ENCODE peak calls at places on chromosome 10, in seven cellular contexts. R is suprapubic skin, U is A549, N is prostate gland, E is right lobe of liver, S is Peyer's patch, J is IMR-90. I is an unnamed sample.

GRCh38 chr10:45408421-45409319 is 34.7 kb downstream of the ALOX5 start:
- DNase-seq in R (no peak), S (no peak), U (no peak), N (no peak), E (no peak), J (no peak), I (no peak)

GRCh38 chr10:133373104-133373624 is at the start of gene ECHS1:
- DNase-seq in E (peak), R (peak), J (peak), S (peak), U (peak), N (peak), I (peak)

GRCh38 chr10:111600772-111601171 is 523.9 kb downstream of the ADRA2A start:
- DNase-seq in U (no peak), R (no peak), E (no peak), J (no peak), S (no peak), N (no peak), I (no peak)

GRCh38 chr10:74382643-74383042 is 231.6 kb downstream of the ADK start:
- DNase-seq in S (no peak), U (no peak), J (no peak), R (no peak), N (no peak), E (no peak), I (no peak)

GRCh38 chr10:60967854-60968484 is 24.0 kb upstream of the RHOBTB1 start:
- DNase-seq in N (no peak), J (no peak), S (no peak), U (no peak), E (no peak), R (no peak), I (no peak)

GRCh38 chr10:20254078-20254477 is 437.8 kb downstream of the PLXDC2 start:
- DNase-seq in U (no peak), R (no peak), N (no peak), J (peak), E (no peak), S (no peak), I (no peak)

GRCh38 chr10:99431190-99431549 is 746 bp upstream of the GOT1 start:
- DNase-seq in N (peak), J (peak), U (peak), R (peak), E (peak), S (peak), I (peak)

GRCh38 chr10:116796910-116797513 is 52.3 kb upstream of the ENO4 start:
- DNase-seq in N (peak), R (no peak), J (peak), S (peak), U (peak), E (peak), I (peak)

GRCh38 chr10:83862723-83863122 is 276.6 kb upstream of the GHITM start:
- DNase-seq in U (no peak), N (no peak), S (no peak), E (no peak), J (no peak), R (no peak), I (no peak)

GRCh38 chr10:110265573-110266193 is 39.0 kb downstream of the SMNDC1 start:
- DNase-seq in U (no peak), R (no peak), J (no peak), S (no peak), E (no peak), N (no peak), I (no peak)

GRCh38 chr10:84329094-84329611 is 764 bp downstream of the CCSER2 start:
- DNase-seq in J (peak), R (no peak), U (peak), N (no peak), S (no peak), E (no peak), I (no peak)

GRCh38 chr10:1550291-1550595 is 187.1 kb downstream of the ADARB2 start:
- DNase-seq in U (no peak), J (no peak), S (no peak), N (no peak), R (no peak), E (no peak), I (no peak)

GRCh38 chr10:128221787-128222186 is 95.6 kb upstream of the MKI67 start:
- DNase-seq in N (no peak), E (no peak), R (no peak), J (no peak), S (no peak), U (no peak), I (no peak)

GRCh38 chr10:101569838-101570763 is 18.0 kb downstream of the POLL start:
- DNase-seq in J (peak), N (peak), R (no peak), E (peak), U (peak), S (peak), I (peak)

GRCh38 chr10:96960872-96961271 is 128.8 kb downstream of the LCOR start:
- DNase-seq in N (no peak), U (no peak), J (peak), E (no peak), S (no peak), R (no peak), I (no peak)

GRCh38 chr10:57628592-57629284 is 639.0 kb downstream of the IPMK start:
- DNase-seq in E (no peak), J (no peak), U (no peak), R (no peak), N (no peak), S (no peak), I (no peak)

GRCh38 chr10:124722812-124723783 is 21.1 kb downstream of the FAM53B start:
- DNase-seq in R (no peak), U (no peak), J (no peak), E (peak), N (no peak), S (peak), I (no peak)
- TF ChIP-seq POLR2A in R (no peak), U (no peak), J (no peak), E (peak), N (no peak), S (no peak), I (no peak)

GRCh38 chr10:113202011-113202410 is 252.0 kb downstream of the TCF7L2 start:
- DNase-seq in J (no peak), E (no peak), N (no peak), S (no peak), R (no peak), U (no peak), I (no peak)
- TF ChIP-seq CTCF in J (no peak), E (no peak), N (no peak), S (no peak), R (no peak), U (no peak), I (no peak)

GRCh38 chr10:123480845-123481244 is 185.3 kb upstream of the GPR26 start:
- DNase-seq in U (no peak), J (no peak), E (no peak), R (no peak), N (no peak), S (no peak), I (no peak)
- TF ChIP-seq POLR2A in U (no peak), J (no peak), E (no peak), R (no peak), N (no peak), S (no peak), I (no peak)

DNA sequence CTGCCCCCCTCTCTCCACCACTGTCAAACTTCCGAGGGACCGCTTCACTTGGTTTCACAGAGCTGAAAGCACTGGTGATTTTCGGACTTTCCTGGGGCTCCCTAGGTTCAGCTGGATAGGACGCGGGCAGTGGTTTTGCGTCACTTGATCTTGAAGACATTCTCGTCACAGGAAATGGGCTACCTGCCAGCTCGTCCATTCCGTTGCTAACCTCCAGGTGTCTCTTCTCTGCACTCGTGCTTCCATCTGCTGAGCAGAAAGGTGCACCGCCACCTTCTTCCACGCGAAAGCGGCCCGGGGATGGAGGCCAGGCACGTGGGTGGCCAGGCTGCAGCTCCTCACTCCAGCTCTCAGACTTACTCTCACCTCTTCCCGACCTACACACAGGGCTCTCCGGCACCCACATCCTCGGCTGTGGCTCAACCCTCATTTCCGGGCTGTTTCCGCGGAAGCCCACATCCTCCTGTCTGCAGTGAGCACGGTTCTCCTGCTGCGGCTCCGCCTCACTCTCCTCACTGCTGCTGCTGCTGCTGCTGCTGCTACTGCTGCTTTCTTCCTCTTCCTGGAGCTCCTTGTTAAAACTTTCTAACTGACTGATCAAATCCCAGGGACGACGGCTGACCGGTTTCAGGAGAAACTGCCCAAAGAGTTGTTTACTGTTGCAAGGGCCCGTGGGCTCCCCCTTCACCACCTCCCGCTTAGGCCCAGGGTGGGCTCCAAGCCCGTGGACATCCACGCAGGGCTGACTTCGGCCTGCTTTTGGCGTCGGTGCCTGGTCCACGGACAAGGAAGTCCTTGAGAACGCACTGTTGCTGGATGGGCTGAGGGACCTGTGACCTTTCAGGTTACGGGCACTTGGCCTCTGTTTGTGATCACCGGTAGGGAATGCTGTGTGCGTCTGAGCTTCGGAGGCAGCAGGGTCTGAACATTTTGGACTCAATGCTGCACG is 32.1 kb downstream of the JCAD start:
- DNase-seq in U (no peak), N (no peak), J (no peak), E (peak), R (no peak), S (peak), I (peak)
- TF ChIP-seq CTCF in U (no peak), N (no peak), J (peak), E (no peak), R (no peak), S (no peak), I (no peak)

DNA sequence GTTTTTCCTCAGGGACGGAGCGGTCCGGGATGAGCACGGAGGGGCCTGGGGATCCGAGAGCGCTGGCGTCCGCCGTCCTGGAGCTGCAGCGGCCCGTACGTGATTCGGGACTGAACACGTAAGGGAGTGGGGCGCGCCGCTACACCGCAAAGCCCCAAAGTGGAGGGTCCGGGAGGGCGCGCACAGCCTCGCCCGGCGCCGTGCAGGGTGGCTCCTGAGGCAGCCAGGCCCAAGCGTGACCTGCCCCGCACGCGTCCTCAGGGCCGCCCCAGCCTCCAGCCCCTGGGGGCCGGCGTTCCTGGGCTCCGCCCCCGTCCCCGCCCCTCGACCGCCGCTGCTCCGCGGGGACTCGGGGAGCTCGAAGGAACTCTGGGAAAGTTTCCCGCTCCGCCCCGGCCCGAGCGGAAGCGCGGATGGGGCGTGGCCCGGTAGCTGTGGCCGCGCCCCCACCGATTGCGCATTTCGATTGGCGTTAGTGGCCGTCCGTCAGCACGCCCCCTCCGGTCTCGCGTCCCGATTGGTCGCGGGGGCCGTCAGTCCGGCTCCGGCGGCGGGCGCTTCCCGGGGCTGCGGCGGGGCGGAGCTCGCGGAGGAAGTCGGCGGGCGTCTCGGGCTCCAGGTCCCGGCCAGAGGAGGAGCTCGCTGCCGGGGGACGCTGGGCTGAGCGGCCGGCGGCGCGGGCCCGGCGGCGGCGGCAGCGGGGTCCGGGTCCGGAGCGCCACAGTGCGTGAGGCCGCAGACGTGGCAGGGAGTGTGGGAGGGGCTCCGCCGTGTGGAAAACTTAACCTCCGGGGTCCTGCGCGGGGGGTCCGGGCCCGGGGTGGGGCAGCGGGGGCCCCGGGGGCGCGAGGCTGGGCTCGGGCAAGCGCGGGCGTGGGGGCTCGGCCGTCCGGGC is at the start of the genes ANKRD16 and FBH1:
- DNase-seq in E (peak), U (peak), R (peak), S (peak), N (peak), J (peak), I (peak)
- TF ChIP-seq POLR2A in E (peak), U (peak), R (no peak), S (peak), N (peak), J (peak), I (no peak)

DNA sequence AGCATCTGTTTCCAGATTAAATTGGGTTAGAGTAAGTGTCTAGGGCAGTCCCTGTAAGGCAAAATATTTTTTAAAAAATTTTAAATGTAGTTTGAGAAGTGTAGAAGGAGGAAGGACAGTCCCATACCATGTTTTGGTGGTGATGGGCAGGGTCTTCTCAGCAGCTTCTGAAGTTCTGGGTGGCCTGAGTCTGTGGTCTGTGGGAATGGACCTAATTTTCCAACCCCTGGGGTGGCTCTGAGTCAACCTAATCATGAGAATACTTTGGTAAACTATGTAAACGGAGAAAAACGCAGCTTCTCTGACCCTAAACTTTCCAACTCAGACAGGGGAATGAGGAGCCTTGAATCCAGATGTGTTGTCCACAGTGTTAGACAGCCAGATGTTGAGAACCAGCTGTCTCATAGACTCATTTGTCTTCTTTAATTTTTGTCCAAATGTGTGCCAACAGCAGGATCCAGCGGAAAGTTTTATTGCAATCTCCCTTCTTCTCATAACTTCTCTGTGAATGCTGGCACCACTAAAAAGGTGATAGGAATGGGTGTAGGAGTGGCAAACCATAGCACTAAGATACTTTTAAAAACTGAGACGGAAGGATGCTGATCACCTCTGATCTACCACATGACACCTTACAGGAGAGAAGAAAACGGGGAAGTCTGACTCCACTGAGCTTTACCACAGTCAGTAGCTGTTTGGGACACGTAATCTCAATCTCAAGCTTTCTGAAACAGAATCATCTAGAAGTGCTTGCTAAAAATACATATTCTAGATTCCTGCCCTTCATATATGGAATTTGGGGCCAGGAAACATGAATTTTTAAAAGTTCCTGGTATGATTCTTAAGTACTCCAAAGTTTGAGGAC is 90.6 kb upstream of the PHYHIPL start:
- DNase-seq in J (no peak), E (no peak), R (no peak), U (no peak), N (no peak), S (no peak), I (no peak)
- TF ChIP-seq CTCF in J (no peak), E (no peak), R (no peak), U (no peak), N (no peak), S (no peak), I (no peak)

GRCh38 chr10:102611514-102612095 is 32.7 kb upstream of the TRIM8 start:
- DNase-seq in U (no peak), E (peak), N (no peak), S (no peak), R (no peak), J (peak), I (peak)
- TF ChIP-seq POLR2A in U (no peak), E (no peak), N (no peak), S (no peak), R (no peak), J (no peak), I (no peak)

GRCh38 chr10:98312349-98312748 is 44.4 kb upstream of the LOXL4 start:
- DNase-seq in S (no peak), E (no peak), J (peak), U (no peak), R (no peak), N (no peak), I (no peak)

GRCh38 chr10:98313598-98313997 is 45.6 kb upstream of the LOXL4 start:
- DNase-seq in E (no peak), J (no peak), U (no peak), R (no peak), S (no peak), N (no peak), I (no peak)

GRCh38 chr10:98314577-98315284 is 46.7 kb upstream of the LOXL4 start:
- DNase-seq in R (no peak), E (no peak), N (peak), U (no peak), J (no peak), S (no peak), I (peak)

GRCh38 chr10:98310721-98311120 is 42.7 kb upstream of the LOXL4 start:
- DNase-seq in E (no peak), J (no peak), S (no peak), R (no peak), N (no peak), U (no peak), I (no peak)

DNA sequence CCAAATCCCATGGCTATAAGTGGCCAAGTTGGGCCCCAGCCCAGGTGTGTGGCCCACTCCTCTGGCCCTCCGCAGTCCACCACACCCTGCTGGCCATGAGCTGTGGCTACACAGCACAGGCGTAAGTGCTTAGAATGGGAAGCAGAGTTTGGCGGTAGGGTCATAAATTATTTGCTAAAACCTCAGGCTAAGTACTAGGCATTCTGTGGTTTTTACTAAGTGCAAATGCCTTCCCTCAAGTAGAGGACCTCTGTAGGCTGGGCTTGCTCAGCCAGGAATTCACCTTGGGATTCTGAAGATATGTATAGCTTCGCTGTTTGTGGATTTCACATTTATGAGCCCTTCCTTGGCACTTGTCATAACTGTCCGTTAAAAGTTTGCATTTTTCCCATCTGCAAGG is 44.8 kb upstream of the LOXL4 start:
- DNase-seq in S (no peak), U (no peak), J (no peak), E (no peak), N (no peak), R (no peak), I (no peak)
- TF ChIP-seq CTCF in S (no peak), U (no peak), J (no peak), E (no peak), N (no peak), R (no peak), I (no peak)